ENCODE peak calls at places on chromosomes 16 and 17, in five cellular contexts. H, T, Q, J and W are unnamed samples.
A peak's percentile ranks its signal among the peaks of the same experiment; 100 is the strongest.

GRCh38 chr17:41769985-41770384 is 16.5 kb downstream of the JUP start:
- DNase-seq in H (no peak), T (no peak), Q (no peak), J (no peak), W (no peak)

GRCh38 chr16:82655720-82656500 is 29.1 kb downstream of the CDH13 start:
- DNase-seq in H (no peak), T (no peak), Q (no peak), J (no peak), W (no peak)

GRCh38 chr17:78622491-78623265 is 45.5 kb upstream of the DNAH17 start:
- DNase-seq in H (no peak), T (no peak), Q (no peak), J (no peak), W (no peak)

GRCh38 chr17:14298221-14298994 is 2.5 kb upstream of the HS3ST3B1 start:
- DNase-seq in H (peak; percentile 22), T (no peak), Q (peak; percentile 36), J (no peak), W (no peak)

GRCh38 chr16:4700380-4700996 is 7.1 kb downstream of the NUDT16L1 start:
- DNase-seq in H (no peak), T (no peak), Q (peak; percentile 71), J (no peak), W (no peak)

GRCh38 chr17:44604149-44605115 is 47.1 kb downstream of the FZD2 start:
- DNase-seq in H (no peak), T (no peak), Q (no peak), J (no peak), W (no peak)

GRCh38 chr16:85620403-85620802 is 7.3 kb downstream of the GSE1 start:
- DNase-seq in H (no peak), T (no peak), Q (no peak), J (no peak), W (no peak)

GRCh38 chr16:70661918-70662641 is 15.7 kb downstream of the IL34 start:
- DNase-seq in H (no peak), T (no peak), Q (no peak), J (no peak), W (no peak)

GRCh38 chr17:57662644-57663308 is 82.3 kb downstream of the CCDC182 start:
- DNase-seq in H (peak; percentile 94), T (no peak), Q (peak; percentile 49), J (peak; percentile 98), W (peak; percentile 99)

GRCh38 chr17:46722662-46723285 is 95.7 kb downstream of the WNT3 start:
- DNase-seq in H (no peak), T (no peak), Q (no peak), J (no peak), W (no peak)

GRCh38 chr17:63250830-63251229 is 195.3 kb downstream of the CYB561 start:
- DNase-seq in H (no peak), T (no peak), Q (no peak), J (no peak), W (no peak)

GRCh38 chr16:70696368-70696767 is 10.5 kb upstream of the MTSS2 start:
- DNase-seq in H (no peak), T (no peak), Q (no peak), J (no peak), W (no peak)

GRCh38 chr16:57041182-57042156 is 50.9 kb upstream of the CPNE2 start:
- DNase-seq in H (no peak), T (peak; percentile 82), Q (peak; percentile 95), J (no peak), W (no peak)

GRCh38 chr16:83715217-83715920 is 92.4 kb upstream of the HSBP1 start:
- DNase-seq in H (peak; percentile 60), T (no peak), Q (no peak), J (no peak), W (no peak)

GRCh38 chr17:36870618-36871002 is 66.7 kb upstream of the LHX1 start:
- DNase-seq in H (no peak), T (no peak), Q (no peak), J (peak; percentile 62), W (no peak)

GRCh38 chr17:46788300-46788699 is 30.2 kb downstream of the WNT3 start:
- DNase-seq in H (no peak), T (no peak), Q (no peak), J (no peak), W (no peak)

GRCh38 chr16:89183463-89183862 is 11.9 kb downstream of the CDH15 start:
- DNase-seq in H (no peak), T (no peak), Q (no peak), J (no peak), W (no peak)

GRCh38 chr16:30131869-30132475 is 9.0 kb upstream of the MAPK3 start:
- DNase-seq in H (no peak), T (no peak), Q (no peak), J (no peak), W (no peak)

GRCh38 chr17:35433075-35433894 is 985 bp upstream of the SLFN12 start:
- DNase-seq in H (peak; percentile 87), T (peak; percentile 50), Q (peak; percentile 81), J (peak; percentile 99), W (peak; percentile 91)

GRCh38 chr17:16521070-16521727 is 29.2 kb upstream of the LRRC75A start:
- DNase-seq in H (peak; percentile 82), T (peak; percentile 34), Q (peak; percentile 67), J (peak; percentile 86), W (peak; percentile 87)

GRCh38 chr16:30076276-30076791 is 540 bp downstream of the PPP4C start:
- DNase-seq in H (no peak), T (no peak), Q (peak; percentile 46), J (no peak), W (no peak)

GRCh38 chr16:88505405-88506082 is 52.5 kb downstream of the ZFPM1 start:
- DNase-seq in H (peak; percentile 54), T (peak; percentile 53), Q (peak; percentile 79), J (peak; percentile 23), W (no peak)

GRCh38 chr17:4934173-4934979 is 2.3 kb downstream of the GP1BA start:
- DNase-seq in H (no peak), T (no peak), Q (no peak), J (peak; percentile 77), W (no peak)

GRCh38 chr16:31267332-31268032 is 7.7 kb downstream of the ITGAM start:
- DNase-seq in H (no peak), T (no peak), Q (no peak), J (peak; percentile 69), W (peak; percentile 5)

GRCh38 chr16:23959069-23959800 is 123.5 kb downstream of the PRKCB start:
- DNase-seq in H (no peak), T (no peak), Q (no peak), J (no peak), W (no peak)

GRCh38 chr17:17315142-17315821 is 12.1 kb downstream of the NT5M start:
- DNase-seq in H (no peak), T (no peak), Q (no peak), J (peak; percentile 22), W (no peak)

GRCh38 chr16:51393381-51394005 is 242.4 kb upstream of the SALL1 start:
- DNase-seq in H (no peak), T (no peak), Q (no peak), J (no peak), W (no peak)

GRCh38 chr17:34527908-34528470 is 51.4 kb upstream of the TMEM132E start:
- DNase-seq in H (no peak), T (no peak), Q (no peak), J (peak; percentile 71), W (no peak)

GRCh38 chr17:21573961-21574610 is 118.2 kb upstream of the KCNJ18 start:
- DNase-seq in H (no peak), T (peak; percentile 12), Q (peak; percentile 49), J (no peak), W (peak; percentile 69)

GRCh38 chr17:61384384-61385090 is 15.1 kb upstream of the TBX2 start:
- DNase-seq in H (no peak), T (no peak), Q (no peak), J (no peak), W (no peak)

GRCh38 chr16:58481226-58481869 is 18.6 kb upstream of the NDRG4 start:
- DNase-seq in H (no peak), T (no peak), Q (no peak), J (no peak), W (no peak)

GRCh38 chr16:61128545-61129323 is 907.5 kb downstream of the CDH8 start:
- DNase-seq in H (no peak), T (no peak), Q (no peak), J (no peak), W (no peak)

GRCh38 chr16:14013571-14014283 is 57.4 kb upstream of the MRTFB start:
- DNase-seq in H (peak; percentile 42), T (no peak), Q (no peak), J (peak; percentile 48), W (no peak)

GRCh38 chr16:84471316-84471715 is 33.1 kb downstream of the MEAK7 start:
- DNase-seq in H (no peak), T (no peak), Q (no peak), J (no peak), W (peak; percentile 32)

GRCh38 chr17:26792486-26792885 is 501.4 kb upstream of the WSB1 start:
- DNase-seq in H (no peak), T (no peak), Q (no peak), J (peak; percentile 75), W (no peak)

GRCh38 chr16:50121278-50121677 is 31.8 kb upstream of the TENT4B start:
- DNase-seq in H (no peak), T (no peak), Q (no peak), J (no peak), W (no peak)

DNA sequence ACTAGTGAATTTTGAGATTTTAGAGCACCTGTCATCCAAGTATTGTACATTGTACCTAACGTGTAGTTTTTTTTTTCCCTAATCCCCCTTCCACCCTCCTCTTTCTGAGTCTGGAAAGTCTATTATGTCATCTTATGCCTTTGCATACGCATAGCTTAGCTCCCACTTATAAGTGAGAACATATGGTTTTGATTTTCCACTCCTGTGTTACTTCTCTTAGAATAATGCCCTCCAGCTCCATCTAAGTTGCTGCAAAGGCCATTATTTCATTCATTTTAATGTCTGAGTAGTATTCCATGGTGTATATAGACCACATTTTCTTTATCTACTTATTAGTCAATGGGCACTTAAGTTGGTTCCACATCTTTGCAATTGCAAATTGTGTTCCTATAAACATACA is 177.0 kb upstream of the C16orf82 start:
- DNase-seq in H (no peak), T (no peak), Q (no peak), J (no peak), W (no peak)
- H3K4me1 ChIP-seq in H (no peaks in the 10 kb centered on the region), T (no peaks in the 10 kb centered on the region), Q (no peaks in the 10 kb centered on the region), J (no peaks in the 10 kb centered on the region), W (no peaks in the 10 kb centered on the region)

DNA sequence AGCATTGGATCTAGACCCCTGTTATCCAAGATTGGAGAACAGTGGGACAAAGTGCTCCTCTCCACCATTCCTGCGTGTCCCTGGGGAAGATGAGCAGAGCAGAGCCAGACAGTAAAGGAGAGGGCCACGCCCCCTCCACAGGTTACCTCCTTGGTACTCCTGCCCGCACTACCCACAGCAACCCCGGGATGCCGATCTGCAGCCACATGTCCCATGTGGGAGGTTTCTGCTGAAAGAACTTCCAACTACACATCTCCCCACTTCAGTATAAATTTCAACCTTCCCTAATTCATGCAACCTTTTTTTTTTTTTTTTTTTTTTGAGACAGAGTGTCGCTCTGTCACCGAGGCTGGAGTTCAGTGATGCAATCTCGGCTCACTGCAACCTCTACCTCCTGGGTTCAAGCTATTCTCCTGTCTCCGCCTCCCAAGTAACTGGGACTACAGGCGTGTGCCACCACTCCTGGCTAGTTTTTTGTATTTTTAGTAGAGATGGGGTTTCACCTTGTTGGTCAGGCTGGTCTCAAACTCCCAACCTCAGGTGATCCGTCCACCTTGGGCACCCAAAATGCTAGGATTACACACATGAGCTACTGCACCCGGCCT is 2.3 kb downstream of the RAB37 start:
- DNase-seq in H (no peak), T (no peak), Q (peak; percentile 63), J (no peak), W (no peak)
- H3K4me1 ChIP-seq in H (no peaks in the 10 kb centered on the region), T (peaks cover 68% of the 10 kb centered on the region), Q (peaks cover 74% of the 10 kb centered on the region), J (peaks cover 3% of the 10 kb centered on the region), W (peaks cover 29% of the 10 kb centered on the region)

GRCh38 chr17:1186923-1187771 is 7.4 kb upstream of the ABR start:
- DNase-seq in H (peak; percentile 87), T (peak; percentile 57), Q (peak; percentile 70), J (peak; percentile 91), W (peak; percentile 87)
- H3K4me1 ChIP-seq in H (peaks cover 5% of the 10 kb centered on the region), T (no peaks in the 10 kb centered on the region), Q (peaks cover 6% of the 10 kb centered on the region), J (no peaks in the 10 kb centered on the region), W (no peaks in the 10 kb centered on the region)

GRCh38 chr16:10557750-10558149 is 22.6 kb downstream of the EMP2 start:
- DNase-seq in H (no peak), T (no peak), Q (no peak), J (no peak), W (no peak)
- H3K4me1 ChIP-seq in H (peaks cover 30% of the 10 kb centered on the region), T (no peaks in the 10 kb centered on the region), Q (peaks cover 4% of the 10 kb centered on the region), J (no peaks in the 10 kb centered on the region), W (peaks cover 91% of the 10 kb centered on the region)